ENCODE peak calls at places on chromosomes 7 and 10, in seven cellular contexts. One of them, this sample, is unnamed.

GRCh38 chr7:98700533-98700932 is 83.4 kb downstream of the NPTX2 start:
- DNase-seq in OCI-LY7: no peak
- DNase-seq in RPMI8226: no peak
- DNase-seq in naive thymus-derived CD8-positive, alpha-beta T cell: no peak
- DNase-seq in kidney glomerular epithelial cell: no peak
- DNase-seq in stimulated activated naive B cell treated with anti-CD40 and anti-IgM and Interleukin-4, amounts not matched to agents 10 μg/mL and 1 μg/mL and 100 μg/mL, for 72 hours: no peak
- DNase-seq in effector CD4-positive, alpha-beta T cell: no peak
- DNase-seq in this sample: no peak

GRCh38 chr10:123868058-123868995 is 23.3 kb downstream of the CPXM2 start:
- DNase-seq in OCI-LY7: no peak
- DNase-seq in RPMI8226: no peak
- DNase-seq in naive thymus-derived CD8-positive, alpha-beta T cell: no peak
- DNase-seq in kidney glomerular epithelial cell: no peak
- DNase-seq in stimulated activated naive B cell treated with anti-CD40 and anti-IgM and Interleukin-4, amounts not matched to agents 10 μg/mL and 1 μg/mL and 100 μg/mL, for 72 hours: no peak
- DNase-seq in effector CD4-positive, alpha-beta T cell: no peak
- DNase-seq in this sample: peak

GRCh38 chr10:110701618-110701971 is 57.5 kb downstream of the RBM20 start:
- DNase-seq in OCI-LY7: no peak
- DNase-seq in RPMI8226: no peak
- DNase-seq in naive thymus-derived CD8-positive, alpha-beta T cell: no peak
- DNase-seq in kidney glomerular epithelial cell: no peak
- DNase-seq in stimulated activated naive B cell treated with anti-CD40 and anti-IgM and Interleukin-4, amounts not matched to agents 10 μg/mL and 1 μg/mL and 100 μg/mL, for 72 hours: no peak
- DNase-seq in effector CD4-positive, alpha-beta T cell: no peak
- DNase-seq in this sample: no peak

GRCh38 chr10:80199828-80200227 is 5.5 kb downstream of the ANXA11 start:
- DNase-seq in OCI-LY7: no peak
- DNase-seq in RPMI8226: no peak
- DNase-seq in naive thymus-derived CD8-positive, alpha-beta T cell: no peak
- DNase-seq in kidney glomerular epithelial cell: peak
- DNase-seq in stimulated activated naive B cell treated with anti-CD40 and anti-IgM and Interleukin-4, amounts not matched to agents 10 μg/mL and 1 μg/mL and 100 μg/mL, for 72 hours: no peak
- DNase-seq in effector CD4-positive, alpha-beta T cell: no peak
- DNase-seq in this sample: no peak

GRCh38 chr7:73586911-73587310 is 8.5 kb upstream of the TBL2 start:
- DNase-seq in OCI-LY7: no peak
- DNase-seq in RPMI8226: no peak
- DNase-seq in naive thymus-derived CD8-positive, alpha-beta T cell: no peak
- DNase-seq in kidney glomerular epithelial cell: no peak
- DNase-seq in stimulated activated naive B cell treated with anti-CD40 and anti-IgM and Interleukin-4, amounts not matched to agents 10 μg/mL and 1 μg/mL and 100 μg/mL, for 72 hours: no peak
- DNase-seq in effector CD4-positive, alpha-beta T cell: no peak
- DNase-seq in this sample: no peak

GRCh38 chr7:116122972-116123595 is 87.3 kb upstream of the TES start:
- DNase-seq in OCI-LY7: peak
- DNase-seq in RPMI8226: peak
- DNase-seq in naive thymus-derived CD8-positive, alpha-beta T cell: no peak
- DNase-seq in kidney glomerular epithelial cell: peak
- DNase-seq in stimulated activated naive B cell treated with anti-CD40 and anti-IgM and Interleukin-4, amounts not matched to agents 10 μg/mL and 1 μg/mL and 100 μg/mL, for 72 hours: no peak
- DNase-seq in effector CD4-positive, alpha-beta T cell: no peak
- DNase-seq in this sample: no peak

GRCh38 chr7:103989785-103990775 is 622 bp upstream of the RELN start:
- DNase-seq in OCI-LY7: no peak
- DNase-seq in RPMI8226: peak
- DNase-seq in naive thymus-derived CD8-positive, alpha-beta T cell: no peak
- DNase-seq in kidney glomerular epithelial cell: peak
- DNase-seq in stimulated activated naive B cell treated with anti-CD40 and anti-IgM and Interleukin-4, amounts not matched to agents 10 μg/mL and 1 μg/mL and 100 μg/mL, for 72 hours: no peak
- DNase-seq in effector CD4-positive, alpha-beta T cell: no peak
- DNase-seq in this sample: no peak

GRCh38 chr10:117640406-117640805 is 97.9 kb downstream of the EMX2 start:
- DNase-seq in OCI-LY7: no peak
- DNase-seq in RPMI8226: no peak
- DNase-seq in naive thymus-derived CD8-positive, alpha-beta T cell: no peak
- DNase-seq in kidney glomerular epithelial cell: no peak
- DNase-seq in stimulated activated naive B cell treated with anti-CD40 and anti-IgM and Interleukin-4, amounts not matched to agents 10 μg/mL and 1 μg/mL and 100 μg/mL, for 72 hours: no peak
- DNase-seq in effector CD4-positive, alpha-beta T cell: no peak
- DNase-seq in this sample: no peak

GRCh38 chr10:58477122-58477521 is 35.5 kb upstream of the BICC1 start:
- DNase-seq in OCI-LY7: no peak
- DNase-seq in RPMI8226: no peak
- DNase-seq in naive thymus-derived CD8-positive, alpha-beta T cell: no peak
- DNase-seq in kidney glomerular epithelial cell: no peak
- DNase-seq in stimulated activated naive B cell treated with anti-CD40 and anti-IgM and Interleukin-4, amounts not matched to agents 10 μg/mL and 1 μg/mL and 100 μg/mL, for 72 hours: no peak
- DNase-seq in effector CD4-positive, alpha-beta T cell: no peak
- DNase-seq in this sample: no peak

GRCh38 chr7:25347360-25347759 is 119.1 kb upstream of the NPVF start:
- DNase-seq in OCI-LY7: no peak
- DNase-seq in RPMI8226: no peak
- DNase-seq in naive thymus-derived CD8-positive, alpha-beta T cell: no peak
- DNase-seq in kidney glomerular epithelial cell: no peak
- DNase-seq in stimulated activated naive B cell treated with anti-CD40 and anti-IgM and Interleukin-4, amounts not matched to agents 10 μg/mL and 1 μg/mL and 100 μg/mL, for 72 hours: no peak
- DNase-seq in effector CD4-positive, alpha-beta T cell: no peak
- DNase-seq in this sample: no peak

GRCh38 chr10:21525367-21526183 is at the start of gene SKIDA1:
- DNase-seq in OCI-LY7: peak
- DNase-seq in RPMI8226: peak
- DNase-seq in naive thymus-derived CD8-positive, alpha-beta T cell: peak
- DNase-seq in kidney glomerular epithelial cell: peak
- DNase-seq in stimulated activated naive B cell treated with anti-CD40 and anti-IgM and Interleukin-4, amounts not matched to agents 10 μg/mL and 1 μg/mL and 100 μg/mL, for 72 hours: peak
- DNase-seq in effector CD4-positive, alpha-beta T cell: peak
- DNase-seq in this sample: no peak

GRCh38 chr7:113033959-113034358 is 52.7 kb downstream of the GPR85 start:
- DNase-seq in OCI-LY7: no peak
- DNase-seq in RPMI8226: no peak
- DNase-seq in naive thymus-derived CD8-positive, alpha-beta T cell: no peak
- DNase-seq in kidney glomerular epithelial cell: no peak
- DNase-seq in stimulated activated naive B cell treated with anti-CD40 and anti-IgM and Interleukin-4, amounts not matched to agents 10 μg/mL and 1 μg/mL and 100 μg/mL, for 72 hours: no peak
- DNase-seq in effector CD4-positive, alpha-beta T cell: no peak
- DNase-seq in this sample: no peak

GRCh38 chr7:25454562-25455031 is 226.3 kb upstream of the NPVF start:
- DNase-seq in OCI-LY7: no peak
- DNase-seq in RPMI8226: peak
- DNase-seq in naive thymus-derived CD8-positive, alpha-beta T cell: no peak
- DNase-seq in kidney glomerular epithelial cell: no peak
- DNase-seq in stimulated activated naive B cell treated with anti-CD40 and anti-IgM and Interleukin-4, amounts not matched to agents 10 μg/mL and 1 μg/mL and 100 μg/mL, for 72 hours: no peak
- DNase-seq in effector CD4-positive, alpha-beta T cell: no peak
- DNase-seq in this sample: no peak

GRCh38 chr10:28387141-28387540 is 84.3 kb upstream of the MPP7 start:
- DNase-seq in OCI-LY7: no peak
- DNase-seq in RPMI8226: no peak
- DNase-seq in naive thymus-derived CD8-positive, alpha-beta T cell: no peak
- DNase-seq in kidney glomerular epithelial cell: no peak
- DNase-seq in stimulated activated naive B cell treated with anti-CD40 and anti-IgM and Interleukin-4, amounts not matched to agents 10 μg/mL and 1 μg/mL and 100 μg/mL, for 72 hours: no peak
- DNase-seq in effector CD4-positive, alpha-beta T cell: no peak
- DNase-seq in this sample: no peak